ENCODE peak calls at places on chromosomes 16 and 17, in four cellular contexts. A is PC-3; P is CD8-positive, alpha-beta memory T cell; D is GM23248. U is an unnamed sample.

GRCh38 chr16:63287411-63287810 is 1251.2 kb upstream of the CDH8 start:
- DNase-seq in P (no peak), D (no peak), A (no peak), U (no peak)

GRCh38 chr17:19378416-19379293 is at the start of gene MAPK7:
- DNase-seq in A (no peak), D (peak; percentile 48), P (no peak), U (no peak)

GRCh38 chr17:37327341-37328090 is 48.3 kb upstream of the C17orf78 start:
- DNase-seq in P (no peak), A (no peak), D (peak; percentile 86), U (no peak)

GRCh38 chr16:89841275-89841674 is 13.0 kb downstream of the SPIRE2 start:
- DNase-seq in A (no peak), D (no peak), P (peak; percentile 52), U (no peak)

GRCh38 chr17:43031666-43032065 is 6.6 kb downstream of the RND2 start:
- DNase-seq in A (no peak), P (no peak), D (no peak), U (no peak)

GRCh38 chr16:89826531-89827382 is 1.5 kb upstream of the SPIRE2 start:
- DNase-seq in A (no peak), D (no peak), P (no peak), U (no peak)

GRCh38 chr17:48175692-48176450 is 68.3 kb downstream of the SNX11 start:
- DNase-seq in A (peak; percentile 51), D (peak; percentile 74), P (no peak), U (no peak)

GRCh38 chr17:82351713-82352488 is 7.1 kb upstream of the TEX19 start:
- DNase-seq in P (peak; percentile 75), D (peak; percentile 92), A (peak; percentile 91), U (peak; percentile 85)

GRCh38 chr17:82429824-82430223 is 11.4 kb upstream of the OGFOD3 start:
- DNase-seq in A (no peak), P (no peak), D (no peak), U (no peak)

GRCh38 chr16:23534868-23535860 is 22.0 kb downstream of the EARS2 start:
- DNase-seq in P (no peak), D (peak; percentile 55), A (no peak), U (no peak)

GRCh38 chr16:3458852-3459361 is 15.4 kb downstream of the NAA60 start:
- DNase-seq in P (peak; percentile 37), D (peak; percentile 50), A (peak; percentile 17), U (no peak)

GRCh38 chr16:84694980-84695379 is 4.8 kb upstream of the USP10 start:
- DNase-seq in P (no peak), D (no peak), A (no peak), U (no peak)

GRCh38 chr17:68468334-68468733 is 11.0 kb upstream of the WIPI1 start:
- DNase-seq in D (peak; percentile 47), P (no peak), A (no peak), U (no peak)

GRCh38 chr17:32943206-32943605 is 15.3 kb downstream of the TMEM98 start:
- DNase-seq in P (no peak), D (no peak), A (no peak), U (no peak)

GRCh38 chr16:21727344-21727743 is 63.6 kb downstream of the OTOA start:
- DNase-seq in D (no peak), A (no peak), P (peak; percentile 9), U (no peak)

GRCh38 chr17:81961087-81961514 is at the start of gene NOTUM:
- DNase-seq in A (peak; percentile 35), P (no peak), D (peak; percentile 61), U (peak; percentile 56)

GRCh38 chr16:53893731-53894435 is 189.9 kb downstream of the FTO start:
- DNase-seq in D (peak; percentile 89), A (peak; percentile 68), P (no peak), U (no peak)

GRCh38 chr17:48995871-48996695 is 1.1 kb upstream of the IGF2BP1 start:
- DNase-seq in D (peak; percentile 47), P (no peak), A (no peak), U (no peak)

GRCh38 chr17:61009619-61010018 is 332.0 kb downstream of the BCAS3 start:
- DNase-seq in P (no peak), D (peak; percentile 7), A (no peak), U (no peak)

GRCh38 chr17:16512011-16512410 is 20.0 kb upstream of the LRRC75A start:
- DNase-seq in D (no peak), P (no peak), A (no peak), U (no peak)

DNA sequence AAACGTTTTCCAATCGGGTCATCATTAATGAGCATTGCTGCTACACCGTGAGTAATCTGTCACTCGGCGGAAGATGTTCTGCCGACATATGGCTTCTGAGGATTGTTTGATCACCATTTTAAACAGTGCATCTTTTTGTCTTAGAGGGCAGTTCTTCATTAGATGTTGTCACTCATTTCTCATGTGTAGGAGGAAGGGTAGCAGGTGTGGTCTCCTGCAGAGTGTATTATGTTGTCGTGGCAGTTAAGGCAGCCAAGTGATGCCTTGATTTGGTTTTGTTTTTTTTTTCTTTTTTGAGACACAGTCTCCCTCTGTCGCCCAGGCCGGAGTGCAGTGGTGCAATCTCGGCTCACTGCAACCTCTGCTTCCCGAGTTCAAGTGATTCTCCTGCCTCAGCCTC is 50.5 kb downstream of the SEC14L1 start:
- DNase-seq in P (no peak), D (no peak), A (no peak), U (no peak)
- H3K9me3 ChIP-seq in P (no peaks in the 10 kb centered on the region), D (no peaks in the 10 kb centered on the region), A (no peaks in the 10 kb centered on the region), U (no peaks in the 10 kb centered on the region)

GRCh38 chr16:29304251-29304900 is 102.1 kb downstream of the NPIPB11 start:
- DNase-seq in D (no peak), A (no peak), P (no peak), U (no peak)
- H3K36me3 ChIP-seq in D (no peaks in the 10 kb centered on the region), A (no peaks in the 10 kb centered on the region), P (no peaks in the 10 kb centered on the region), U (no peaks in the 10 kb centered on the region)

GRCh38 chr16:34743115-34743514 is 1283.7 kb downstream of the TP53TG3F start:
- DNase-seq in A (no peak), D (no peak), P (no peak), U (no peak)
- H3K9me3 ChIP-seq in A (peaks cover 18% of the 10 kb centered on the region), D (no peaks in the 10 kb centered on the region), P (peaks cover 25% of the 10 kb centered on the region), U (peaks cover 3% of the 10 kb centered on the region)

GRCh38 chr16:49959552-49960277 is 65.3 kb upstream of the CNEP1R1 start:
- DNase-seq in D (no peak), P (no peak), A (no peak), U (no peak)

GRCh38 chr16:49967012-49967559 is 57.9 kb upstream of the CNEP1R1 start:
- DNase-seq in D (no peak), A (no peak), P (no peak), U (no peak)

GRCh38 chr16:49961087-49961486 is 63.9 kb upstream of the CNEP1R1 start:
- DNase-seq in P (no peak), A (peak; percentile 24), D (peak; percentile 42), U (no peak)

GRCh38 chr16:49969356-49970030 is 55.5 kb upstream of the CNEP1R1 start:
- DNase-seq in A (no peak), D (no peak), P (no peak), U (no peak)

DNA sequence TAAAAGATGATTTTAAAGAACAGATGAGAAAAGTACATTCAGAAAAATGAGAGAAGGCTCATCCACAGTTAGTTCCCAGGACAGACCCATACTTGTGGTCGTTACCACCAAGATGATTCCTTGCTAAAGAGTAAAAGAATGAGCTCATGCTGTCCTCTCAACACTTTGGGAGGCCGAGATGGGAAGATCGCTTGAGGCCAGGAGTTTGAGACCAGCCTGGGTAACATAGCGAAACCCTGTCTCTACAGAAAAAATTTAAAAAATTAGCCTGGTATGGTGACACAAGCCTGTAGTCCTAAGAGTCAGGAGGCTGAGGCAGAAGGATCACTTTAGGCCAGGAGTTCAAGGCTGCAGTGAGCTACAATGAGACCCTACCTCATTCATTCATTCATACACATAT is 60.7 kb upstream of the CNEP1R1 start:
- DNase-seq in A (no peak), D (no peak), P (no peak), U (no peak)
- H3K36me3 ChIP-seq in A (no peaks in the 10 kb centered on the region), D (no peaks in the 10 kb centered on the region), P (no peaks in the 10 kb centered on the region), U (no peaks in the 10 kb centered on the region)

U was measured in ovary.